ENCODE peak calls at places on chromosomes 16 and 17, in four cellular contexts. C, P, G and L are unnamed samples. For H3K9me3 and H3K27me3, the result is how much of the 10 kb centered on the place peaks cover.

GRCh38 chr16:26019885-26020284 is 328.1 kb downstream of the HS3ST4 start:
- DNase-seq in P (no peak), C (no peak), G (no peak), L (no peak)

GRCh38 chr17:74040729-74041128 is 162.7 kb upstream of the RPL38 start:
- DNase-seq in C (no peak), G (no peak), P (no peak), L (no peak)

GRCh38 chr17:51035436-51035835 is 85.2 kb downstream of the SPAG9 start:
- DNase-seq in G (no peak), C (no peak), P (no peak), L (no peak)

GRCh38 chr17:15180121-15180561 is 85.0 kb downstream of the PMP22 start:
- DNase-seq in G (no peak), C (no peak), P (no peak), L (no peak)

GRCh38 chr16:29982560-29983419 is 9.1 kb downstream of the TAOK2 start:
- DNase-seq in G (no peak), P (no peak), C (no peak), L (peak)

GRCh38 chr16:57809843-57810196 is 7.5 kb upstream of the KIFC3 start:
- DNase-seq in P (no peak), C (no peak), G (no peak), L (no peak)

GRCh38 chr16:1560153-1560552 is 26.7 kb downstream of the TMEM204 start:
- DNase-seq in P (no peak), C (no peak), G (no peak), L (no peak)

GRCh38 chr17:44761932-44762810 is 3.4 kb downstream of the ADAM11 start:
- DNase-seq in G (no peak), P (no peak), C (no peak), L (no peak)

GRCh38 chr17:61217878-61218437 is 181.7 kb upstream of the TBX2 start:
- DNase-seq in C (no peak), G (no peak), P (no peak), L (no peak)

GRCh38 chr17:32769846-32770245 is 107.1 kb downstream of the MYO1D start:
- DNase-seq in C (no peak), G (no peak), P (no peak), L (no peak)

GRCh38 chr17:9839433-9839832 is 13.7 kb downstream of the GLP2R start:
- DNase-seq in G (no peak), P (no peak), C (no peak), L (no peak)

GRCh38 chr16:69535123-69536050 is 30.4 kb upstream of the NFAT5 start:
- DNase-seq in G (no peak), P (no peak), C (no peak), L (no peak)

GRCh38 chr16:17836868-17837602 is 366.3 kb upstream of the XYLT1 start:
- DNase-seq in G (no peak), C (no peak), P (no peak), L (no peak)

GRCh38 chr17:4004517-4005295 is 40.5 kb upstream of the ATP2A3 start:
- DNase-seq in P (no peak), C (peak), G (peak), L (peak)

GRCh38 chr17:58516644-58517377 is 2.4 kb upstream of the MTMR4 start:
- DNase-seq in G (no peak), P (no peak), C (no peak), L (no peak)

GRCh38 chr17:58520843-58521430 is 6.5 kb upstream of the MTMR4 start:
- DNase-seq in G (no peak), C (no peak), P (no peak), L (no peak)

GRCh38 chr17:58515286-58515685 is 848 bp upstream of the MTMR4 start:
- DNase-seq in P (no peak), C (no peak), G (no peak), L (no peak)

GRCh38 chr17:58517378-58517927 is 3.0 kb upstream of the MTMR4 start:
- DNase-seq in P (no peak), C (no peak), G (no peak), L (no peak)

DNA sequence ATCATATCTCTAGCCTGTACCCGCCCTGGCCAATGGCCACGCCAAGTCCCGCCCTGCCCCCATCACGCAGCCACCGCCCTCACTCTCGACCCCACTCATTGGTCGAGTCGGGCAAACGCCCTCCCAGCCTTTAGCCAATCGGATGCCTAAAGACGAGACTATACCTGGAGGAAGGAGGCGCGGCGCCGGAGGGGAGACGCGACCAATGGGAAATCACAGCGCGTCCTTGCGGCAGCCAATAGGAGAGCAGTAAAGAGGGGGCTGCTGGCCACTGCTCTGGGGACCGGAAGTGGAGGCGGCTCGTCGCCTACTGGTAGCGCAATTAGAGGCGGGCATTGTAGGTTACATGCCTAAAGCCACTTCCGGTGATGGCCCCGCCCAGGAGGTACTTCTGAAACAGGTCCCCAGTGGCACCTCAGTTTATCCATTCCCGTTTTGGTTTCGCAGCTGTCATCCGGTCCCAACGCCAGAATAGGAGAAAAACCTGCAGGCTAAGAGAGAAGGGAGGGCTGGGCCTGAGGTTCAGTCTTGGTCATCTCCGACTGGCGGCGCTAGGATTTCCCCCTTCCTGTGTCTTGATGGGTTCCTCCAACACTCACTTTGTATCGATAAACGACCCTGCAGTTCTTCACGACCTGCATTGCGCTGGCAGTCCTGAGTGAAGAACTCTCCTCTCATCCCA is 3.6 kb upstream of the MTMR4 start:
- DNase-seq in G (peak), C (peak), P (peak), L (peak)
- TF ChIP-seq EP300 in G (no peak), C (no peak), P (peak), L (no peak)

DNA sequence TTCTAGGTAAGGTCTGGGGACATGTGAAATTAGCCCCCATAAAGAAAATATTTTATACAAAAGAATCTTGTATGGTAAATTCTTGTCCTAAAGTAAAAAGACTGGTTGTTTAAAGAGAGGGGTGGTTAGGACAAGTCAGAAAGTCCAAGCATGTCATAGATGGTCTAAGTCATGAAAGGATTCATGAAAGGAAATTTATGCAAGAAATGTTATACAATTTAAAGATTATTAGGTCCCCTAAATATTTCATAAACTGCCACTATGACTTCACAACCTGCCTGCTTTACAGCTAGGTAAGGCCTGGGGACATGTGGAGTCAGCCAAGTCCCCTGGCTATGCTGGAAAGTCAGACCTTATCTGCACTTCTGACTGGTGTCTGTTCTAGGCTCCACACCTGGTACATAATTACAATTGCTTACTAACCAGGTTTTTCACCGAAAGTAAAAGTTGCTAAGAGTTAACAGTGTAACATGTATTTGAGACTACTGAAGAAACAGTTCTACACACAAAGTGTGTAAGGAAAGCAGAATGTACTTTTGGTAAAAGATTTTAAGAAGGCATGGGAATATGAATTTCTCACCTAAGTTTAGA is 17.0 kb downstream of the N4BP1 start:
- DNase-seq in P (no peak), G (no peak), C (no peak), L (no peak)
- H3K9me3 ChIP-seq in P (under half), G (under half), C (under half), L (under half)

GRCh38 chr16:15674571-15674970 is 24.5 kb downstream of the NDE1 start:
- DNase-seq in P (no peak), C (no peak), G (no peak), L (no peak)
- H3K27me3 ChIP-seq in P (under half), C (under half), G (under half), L (under half)

GRCh38 chr17:16313159-16314090 is 39.8 kb downstream of the CENPV start:
- DNase-seq in G (no peak), P (no peak), C (no peak), L (no peak)
- TF ChIP-seq EP300 in G (no peak), P (no peak), C (no peak), L (no peak)

GRCh38 chr17:82949361-82949760 is 109.5 kb upstream of the ZNF750 start:
- DNase-seq in G (no peak), P (no peak), C (no peak), L (no peak)
- H3K9me3 ChIP-seq in G (half or more), P (under half), C (under half), L (under half)